ENCODE peak calls at places on chromosomes 11 and 22, in five cellular contexts. N is lower lobe of right lung; T is psoas muscle; X is body of pancreas; V is CD4-positive, alpha-beta memory T cell. I is an unnamed sample.

GRCh38 chr11:118918128-118918685 is 7.5 kb downstream of the BCL9L start:
- DNase-seq in N (peak), T (peak), V (peak), X (peak), I (no peak)

GRCh38 chr22:32619614-32620426 is 145.2 kb downstream of the FBXO7 start:
- DNase-seq in N (no peak), X (peak), V (no peak), T (peak), I (no peak)

GRCh38 chr11:78417175-78417887 is at the start of gene GAB2:
- DNase-seq in N (peak), V (peak), T (no peak), X (peak), I (no peak)

GRCh38 chr11:107139396-107139795 is 121.1 kb upstream of the GUCY1A2 start:
- DNase-seq in N (no peak), T (no peak), X (no peak), V (no peak), I (no peak)

GRCh38 chr11:12602421-12602820 is 71.8 kb upstream of the TEAD1 start:
- DNase-seq in V (no peak), N (no peak), T (no peak), X (no peak), I (no peak)

GRCh38 chr11:112537846-112538330 is 277.2 kb upstream of the PLET1 start:
- DNase-seq in V (no peak), T (no peak), N (no peak), X (no peak), I (no peak)

GRCh38 chr11:128567130-128567529 is 20.2 kb downstream of the ETS1 start:
- DNase-seq in X (no peak), N (no peak), T (no peak), V (no peak), I (no peak)

GRCh38 chr22:20677684-20678242 is 96.2 kb upstream of the SERPIND1 start:
- DNase-seq in N (no peak), X (no peak), T (no peak), V (no peak), I (no peak)

GRCh38 chr22:19448739-19449421 is 1.4 kb upstream of the C22orf39 start:
- DNase-seq in X (no peak), T (no peak), N (no peak), V (no peak), I (peak)

GRCh38 chr11:110121204-110121603 is 28.0 kb downstream of the ZC3H12C start:
- DNase-seq in N (no peak), X (no peak), V (no peak), T (no peak), I (no peak)

GRCh38 chr22:43212434-43212952 is 25.6 kb upstream of the TTLL12 start:
- DNase-seq in V (no peak), T (no peak), N (no peak), X (no peak), I (no peak)

GRCh38 chr11:94526645-94527438 is 14.6 kb downstream of the C11orf97 start:
- DNase-seq in X (no peak), N (no peak), T (no peak), V (no peak), I (no peak)

GRCh38 chr22:20257474-20258299 is 10.4 kb downstream of the RTN4R start:
- DNase-seq in X (no peak), T (no peak), N (no peak), V (no peak), I (no peak)

GRCh38 chr22:29700206-29700948 is 19.4 kb upstream of the CABP7 start:
- DNase-seq in N (no peak), V (no peak), X (no peak), T (no peak), I (no peak)

GRCh38 chr11:90630176-90630575 is 407.3 kb upstream of the CHORDC1 start:
- DNase-seq in N (no peak), V (no peak), X (no peak), T (no peak), I (no peak)

GRCh38 chr11:10654211-10655150 is 39.1 kb downstream of the IRAG1 start:
- DNase-seq in V (peak), T (no peak), N (no peak), X (peak), I (no peak)

GRCh38 chr11:96554236-96554635 is 164.4 kb downstream of the JRKL start:
- DNase-seq in T (no peak), N (no peak), X (no peak), V (no peak), I (no peak)

GRCh38 chr11:132072044-132072879 is 701.8 kb downstream of the NTM start:
- DNase-seq in X (no peak), V (no peak), T (no peak), N (no peak), I (no peak)

GRCh38 chr11:114438303-114438702 is 964 bp upstream of the REXO2 start:
- DNase-seq in X (no peak), N (no peak), V (no peak), T (no peak), I (no peak)

GRCh38 chr22:27800250-27801131 is 1.1 kb downstream of the MN1 start:
- DNase-seq in N (no peak), V (no peak), X (no peak), T (peak), I (no peak)

GRCh38 chr11:67606477-67607295 is at the start of gene NDUFV1:
- DNase-seq in V (peak), N (peak), T (peak), X (peak), I (peak)

GRCh38 chr11:31823372-31824371 is 12.6 kb upstream of the PAX6 start:
- DNase-seq in T (no peak), V (no peak), N (no peak), X (no peak), I (no peak)

GRCh38 chr11:12392672-12393071 is 15.3 kb downstream of the PARVA start:
- DNase-seq in X (no peak), T (no peak), N (no peak), V (no peak), I (no peak)

GRCh38 chr22:49760630-49761571 is 66.8 kb downstream of the BRD1 start:
- DNase-seq in V (no peak), X (no peak), N (no peak), T (no peak), I (peak)

GRCh38 chr11:1005913-1006312 is 30.6 kb downstream of the MUC6 start:
- DNase-seq in T (peak), V (no peak), N (no peak), X (peak), I (no peak)

GRCh38 chr11:66473608-66474525 is 6.4 kb upstream of the DPP3 start:
- DNase-seq in T (no peak), X (no peak), N (no peak), V (no peak), I (no peak)

GRCh38 chr11:30753994-30754393 is 167.8 kb upstream of the MPPED2 start:
- DNase-seq in X (no peak), T (no peak), N (no peak), V (no peak), I (no peak)

GRCh38 chr22:19680911-19681862 is 33.1 kb upstream of the SEPTIN5 start:
- DNase-seq in T (no peak), N (no peak), X (no peak), V (no peak), I (no peak)

GRCh38 chr22:23849009-23850006 is 8.4 kb upstream of the SLC2A11 start:
- DNase-seq in T (peak), X (peak), V (peak), N (peak), I (peak)

GRCh38 chr22:17726561-17727243 is 47.6 kb downstream of the BID start:
- DNase-seq in N (no peak), T (no peak), V (no peak), X (no peak), I (no peak)

GRCh38 chr11:61908730-61909622 is 8.4 kb downstream of the RAB3IL1 start:
- DNase-seq in V (no peak), X (no peak), T (peak), N (peak), I (no peak)

GRCh38 chr11:19698493-19699292 is 13.9 kb upstream of the NAV2 start:
- DNase-seq in N (no peak), X (no peak), V (no peak), T (peak), I (no peak)

GRCh38 chr22:25508161-25508560 is 56.3 kb upstream of the GRK3 start:
- DNase-seq in X (no peak), T (no peak), N (no peak), V (no peak), I (no peak)

GRCh38 chr11:58923300-58923788 is 15.9 kb upstream of the GLYATL1 start:
- DNase-seq in V (no peak), X (peak), T (no peak), N (no peak), I (no peak)

GRCh38 chr22:27614291-27615007 is 187.1 kb downstream of the MN1 start:
- DNase-seq in V (no peak), N (no peak), T (no peak), X (no peak), I (no peak)

GRCh38 chr11:129620705-129621104 is 194.9 kb upstream of the TMEM45B start:
- DNase-seq in V (no peak), X (no peak), T (no peak), N (no peak), I (no peak)

DNA sequence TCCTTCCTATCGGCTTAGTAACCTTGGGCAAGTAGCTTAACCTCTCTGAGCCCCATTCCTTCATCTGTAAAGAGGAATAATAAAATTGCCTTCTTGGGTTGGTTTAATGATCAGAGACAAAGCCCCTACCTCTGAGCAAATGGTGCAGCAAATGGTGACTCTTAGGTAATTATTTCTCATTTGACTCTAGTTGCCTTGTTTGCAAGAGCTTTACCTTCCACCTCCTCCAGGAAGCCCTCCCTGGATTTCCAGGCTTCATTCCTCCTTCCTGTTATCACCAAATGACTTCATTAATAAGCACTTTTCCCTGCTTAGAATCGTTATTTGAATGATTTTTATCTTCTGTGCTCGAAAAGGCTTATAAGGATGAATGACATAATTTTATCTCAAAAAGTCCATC is 106.5 kb downstream of the TSPAN18 start:
- DNase-seq in X (no peak), V (no peak), N (no peak), T (no peak), I (no peak)
- H3K4me3 ChIP-seq in X (no peak), V (no peak), N (no peak), T (no peak), I (no peak)

GRCh38 chr11:64341851-64342791 is 2.1 kb downstream of the CCDC88B start:
- DNase-seq in N (peak), T (peak), X (peak), V (peak), I (peak)
- H3K4me3 ChIP-seq in N (peak), T (peak), X (no peak), V (no peak), I (peak)

DNA sequence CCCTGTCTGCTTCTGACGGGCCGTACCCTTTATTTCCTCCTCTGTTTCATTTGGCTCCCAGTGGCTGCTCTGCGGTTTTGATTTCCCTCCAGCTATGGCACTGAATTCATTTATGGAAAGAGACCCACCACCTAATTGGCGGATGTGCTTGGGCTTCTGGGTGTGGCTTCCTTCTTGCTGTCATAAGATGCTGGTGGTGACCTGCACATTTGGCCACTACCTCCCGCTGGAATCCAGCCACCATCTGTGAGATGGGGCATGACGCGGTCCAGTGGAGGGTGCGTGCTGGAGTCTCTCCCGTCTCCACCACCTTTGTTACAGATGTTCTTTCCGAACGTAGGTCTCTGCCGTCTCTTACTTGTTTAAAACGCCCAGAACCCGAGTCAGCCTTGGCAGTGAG is 47.7 kb upstream of the FADD start:
- DNase-seq in V (no peak), N (no peak), X (no peak), T (no peak), I (no peak)
- H3K4me3 ChIP-seq in V (no peak), N (no peak), X (no peak), T (no peak), I (no peak)

GRCh38 chr11:70668204-70669202 is 270.2 kb downstream of the CTTN start:
- DNase-seq in T (no peak), N (peak), V (no peak), X (no peak), I (no peak)
- H3K4me3 ChIP-seq in T (no peak), N (no peak), V (no peak), X (no peak), I (no peak)

DNA sequence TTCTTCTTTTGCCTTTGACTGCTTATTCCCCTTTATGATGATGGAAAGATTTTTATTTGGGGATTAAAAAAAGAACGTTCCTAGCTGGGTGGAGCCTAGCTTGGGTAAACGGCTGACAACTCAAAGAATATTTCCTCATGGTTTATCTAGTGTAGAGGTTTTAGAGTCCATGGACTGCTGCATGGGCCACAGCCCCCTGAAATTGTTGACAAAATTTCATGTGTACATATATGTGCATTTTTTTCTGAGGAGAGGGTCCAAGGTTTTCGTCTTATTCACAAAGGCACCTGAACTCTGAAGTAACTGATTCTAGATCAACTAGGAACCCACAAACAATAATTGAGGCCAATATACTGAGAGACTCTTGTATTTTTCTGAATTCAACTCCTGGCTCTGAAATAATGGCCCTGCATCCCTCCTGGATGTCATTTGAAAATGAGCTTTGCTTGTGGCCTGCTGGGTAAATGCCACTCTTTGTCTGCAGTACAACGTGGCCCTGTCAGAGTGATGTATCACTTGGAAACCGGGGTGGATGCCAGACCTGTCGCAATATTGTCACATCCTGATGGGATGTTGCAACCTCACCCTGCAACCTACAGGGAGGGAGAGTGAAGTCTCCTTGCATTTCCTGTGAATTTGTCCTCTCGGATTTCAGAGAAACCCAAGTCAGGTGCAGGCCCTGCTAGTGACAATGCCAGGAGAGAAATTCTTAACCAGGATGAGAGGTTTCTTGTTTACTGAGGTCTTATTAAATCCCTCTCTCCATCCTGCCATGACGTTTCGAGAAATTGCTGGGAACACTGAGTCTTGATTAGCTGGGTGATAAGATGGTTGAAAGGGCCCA is 33.8 kb downstream of the EHF start:
- DNase-seq in V (no peak), X (peak), T (peak), N (peak), I (no peak)
- H3K4me3 ChIP-seq in V (no peak), X (no peak), T (no peak), N (no peak), I (no peak)

I was measured in GM06990.